ENCODE peak calls at places on chromosomes 13 and 19, in four cellular contexts. B is HEK293T, X is WTC11, P is HepG2. W is an unnamed sample.

GRCh38 chr19:8116437-8117293 is 32.7 kb downstream of the FBN3 start:
- DNase-seq in B (no peak), X (no peak), P (no peak), W (peak)

GRCh38 chr13:96481482-96481881 is 391.6 kb downstream of the HS6ST3 start:
- DNase-seq in B (no peak), X (no peak), P (no peak), W (no peak)

GRCh38 chr13:106536244-106537034 is 977 bp upstream of the EFNB2 start:
- DNase-seq in B (peak), X (peak), P (peak), W (peak)

GRCh38 chr19:610801-611505 is 21.3 kb downstream of the HCN2 start:
- DNase-seq in B (no peak), X (no peak), P (no peak), W (peak)

GRCh38 chr13:50420720-50421456 is 405.6 kb downstream of the KCNRG start:
- DNase-seq in B (no peak), X (no peak), P (no peak), W (no peak)

GRCh38 chr13:112651306-112651705 is 38.5 kb upstream of the ATP11A start:
- DNase-seq in B (no peak), X (no peak), P (no peak), W (no peak)

GRCh38 chr19:4732680-4733114 is 9.1 kb upstream of the DPP9 start:
- DNase-seq in B (peak), X (peak), P (peak), W (peak)

GRCh38 chr13:23898101-23898500 is 799 bp upstream of the C1QTNF9B start:
- DNase-seq in B (no peak), X (no peak), P (no peak), W (no peak)

GRCh38 chr13:85363504-85363903 is 435.7 kb downstream of the SLITRK6 start:
- DNase-seq in B (peak), X (no peak), P (no peak), W (no peak)

GRCh38 chr13:28239374-28239773 is 101.0 kb downstream of the PAN3 start:
- DNase-seq in B (no peak), X (no peak), P (no peak), W (no peak)

GRCh38 chr19:1825909-1826556 is 14.0 kb upstream of the ATP8B3 start:
- DNase-seq in B (peak), X (peak), P (peak), W (peak)

GRCh38 chr13:94764576-94765321 is 52.4 kb upstream of the SOX21 start:
- DNase-seq in B (no peak), X (no peak), P (no peak), W (no peak)

GRCh38 chr19:7668842-7669241 is at the start of gene RETN:
- DNase-seq in B (no peak), X (no peak), P (no peak), W (no peak)

GRCh38 chr13:44435142-44435982 is 61.7 kb downstream of the SERP2 start:
- DNase-seq in B (peak), X (peak), P (peak), W (peak)

GRCh38 chr13:49026851-49027250 is 51.1 kb downstream of the FNDC3A start:
- DNase-seq in B (no peak), X (no peak), P (no peak), W (no peak)

GRCh38 chr13:80337706-80338105 is 3.2 kb downstream of the SPRY2 start:
- DNase-seq in B (no peak), X (no peak), P (no peak), W (no peak)

GRCh38 chr13:80340643-80341097 is 256 bp downstream of the SPRY2 start:
- DNase-seq in B (no peak), X (no peak), P (peak), W (no peak)

GRCh38 chr13:80339578-80339840 is 1.4 kb downstream of the SPRY2 start:
- DNase-seq in B (peak), X (no peak), P (no peak), W (peak)

GRCh38 chr13:80339841-80340642 is 884 bp downstream of the SPRY2 start:
- DNase-seq in B (peak), X (peak), P (peak), W (peak)

DNA sequence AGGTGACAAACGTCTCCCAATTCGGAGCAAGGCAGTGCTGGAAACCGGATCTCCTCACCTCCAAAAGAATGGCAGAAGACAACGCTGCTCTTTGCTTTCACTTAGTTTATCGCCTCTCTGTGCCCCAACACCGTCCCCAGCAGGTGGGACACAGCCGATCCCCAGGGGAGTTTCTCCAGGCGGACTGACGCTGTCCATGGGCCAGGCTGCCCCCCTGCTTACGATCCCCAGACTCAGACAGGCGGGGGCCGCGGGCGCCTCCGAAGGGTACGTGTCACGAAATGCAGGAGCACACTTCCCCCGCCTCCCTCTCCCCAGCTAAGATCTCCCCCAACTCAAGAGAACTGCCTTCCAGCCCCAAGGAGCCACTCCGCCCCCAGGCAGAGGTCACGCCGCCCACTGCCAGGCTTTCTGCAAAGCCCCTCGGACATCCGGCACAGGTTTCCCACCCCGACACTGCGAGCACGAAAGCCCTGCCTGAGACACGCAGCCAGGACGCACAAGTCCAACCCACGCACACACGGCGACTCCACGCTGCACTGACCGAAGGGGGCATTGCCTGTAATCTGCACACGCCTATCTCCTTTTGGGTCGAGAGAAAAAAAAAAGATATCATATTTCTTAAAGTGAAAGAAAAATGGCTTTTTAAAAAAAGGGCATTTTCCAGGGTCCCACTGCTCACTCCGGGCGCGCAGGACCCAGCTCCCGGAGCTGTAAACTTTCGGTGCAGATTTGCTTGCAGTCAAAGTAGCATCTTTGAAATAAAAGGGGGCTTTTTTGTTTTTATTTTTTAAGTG is 1.9 kb downstream of the SPRY2 start:
- DNase-seq in B (peak), X (peak), P (peak), W (peak)
- TF ChIP-seq ELF4 in B (no peak), X (no peak), P (no peak), W (no peak)

GRCh38 chr13:27211771-27212364 is 39.5 kb upstream of the RPL21 start:
- DNase-seq in B (no peak), X (no peak), P (no peak), W (no peak)
- TF ChIP-seq ELF4 in B (no peak), X (no peak), P (no peak), W (no peak)

GRCh38 chr19:38675611-38676010 is 28.2 kb downstream of the ACTN4 start:
- DNase-seq in B (no peak), X (no peak), P (no peak), W (peak)

GRCh38 chr19:38674388-38675133 is 27.1 kb downstream of the ACTN4 start:
- DNase-seq in B (no peak), X (no peak), P (no peak), W (no peak)

GRCh38 chr19:38678217-38678890 is 30.9 kb downstream of the ACTN4 start:
- DNase-seq in B (no peak), X (no peak), P (no peak), W (no peak)

GRCh38 chr19:38676878-38677646 is 29.6 kb downstream of the ACTN4 start:
- DNase-seq in B (no peak), X (no peak), P (no peak), W (no peak)

DNA sequence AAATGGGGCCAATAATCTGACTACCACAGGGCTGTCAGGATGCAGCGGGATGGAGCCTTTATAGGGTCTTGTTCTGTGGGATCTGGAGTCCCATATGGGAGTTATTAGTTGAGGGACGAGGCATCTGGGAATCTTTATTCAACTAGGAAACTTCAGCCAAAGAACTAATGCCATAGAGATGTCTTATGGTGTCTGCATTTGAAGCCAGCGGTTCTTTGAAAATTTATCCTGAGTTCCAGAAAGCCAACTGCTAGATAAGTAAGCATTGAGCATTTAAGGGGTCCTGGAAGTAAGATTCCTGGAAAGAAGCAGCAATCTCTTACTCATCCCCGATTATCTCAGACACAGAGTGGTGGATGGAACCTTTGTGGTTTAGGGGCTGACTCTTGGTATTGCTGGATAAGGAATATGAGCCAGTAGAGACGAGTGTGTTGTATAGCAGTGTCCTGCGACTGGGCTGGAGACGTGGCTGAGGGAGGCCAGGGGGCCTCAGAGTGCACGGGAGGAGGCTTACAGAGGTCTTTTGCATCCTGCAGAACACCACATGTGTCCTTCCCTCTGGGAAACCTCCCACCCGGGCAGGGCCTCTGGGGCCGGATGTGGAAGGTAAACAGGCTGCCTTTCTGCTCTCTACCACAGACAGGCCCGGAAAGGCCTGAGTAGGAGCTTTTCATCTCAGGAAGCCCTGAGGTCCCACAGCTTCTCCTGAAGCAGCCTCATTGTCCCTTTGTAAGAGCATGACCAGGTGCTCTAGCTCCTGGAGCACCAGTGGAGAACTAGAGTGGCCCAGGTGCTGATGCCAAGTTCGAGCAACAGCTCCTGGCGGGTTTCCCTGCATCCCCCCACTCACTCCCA is 28.8 kb downstream of the ACTN4 start:
- DNase-seq in B (no peak), X (no peak), P (no peak), W (peak)
- TF ChIP-seq ELF4 in B (no peak), X (no peak), P (no peak), W (peak)

DNA sequence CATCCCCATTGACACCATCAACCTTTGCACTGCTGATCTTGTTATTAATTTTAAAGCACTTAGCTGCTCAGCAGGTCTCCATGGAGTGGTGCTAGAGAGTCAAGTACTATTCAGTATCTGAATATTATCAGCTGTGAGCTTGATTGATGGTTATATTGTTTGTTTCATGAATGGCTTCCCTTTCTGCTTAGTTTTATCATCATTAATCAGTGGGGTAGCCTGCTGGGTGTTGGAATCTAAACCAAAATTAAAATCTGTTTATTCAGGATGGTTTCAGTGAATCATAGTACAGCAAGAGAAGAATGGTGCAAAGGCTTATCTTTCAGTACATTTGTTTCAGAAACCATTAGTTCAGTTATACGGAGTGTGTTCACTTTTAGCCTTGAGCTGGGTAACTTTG is 42.5 kb upstream of the SCEL start:
- DNase-seq in B (peak), X (no peak), P (peak), W (no peak)
- TF ChIP-seq ELF4 in B (no peak), X (no peak), P (no peak), W (no peak)

GRCh38 chr13:39281539-39282150 is 243.4 kb downstream of the NHLRC3 start:
- DNase-seq in B (no peak), X (no peak), P (peak), W (no peak)

GRCh38 chr13:39283062-39283461 is 244.8 kb downstream of the NHLRC3 start:
- DNase-seq in B (no peak), X (no peak), P (no peak), W (no peak)

GRCh38 chr13:39282400-39282972 is 244.2 kb downstream of the NHLRC3 start:
- DNase-seq in B (no peak), X (no peak), P (no peak), W (no peak)

GRCh38 chr13:39274926-39275325 is 236.7 kb downstream of the NHLRC3 start:
- DNase-seq in B (no peak), X (no peak), P (no peak), W (no peak)

GRCh38 chr13:39279077-39279476 is 240.8 kb downstream of the NHLRC3 start:
- DNase-seq in B (no peak), X (no peak), P (no peak), W (no peak)
- TF ChIP-seq ELF4 in B (no peak), X (no peak), P (no peak), W (no peak)

GRCh38 chr13:102017248-102017647 is 384.6 kb downstream of the FGF14 start:
- DNase-seq in B (no peak), X (no peak), P (no peak), W (no peak)

GRCh38 chr13:102021777-102022176 is 380.1 kb downstream of the FGF14 start:
- DNase-seq in B (no peak), X (no peak), P (no peak), W (no peak)

GRCh38 chr13:102018716-102019115 is 383.1 kb downstream of the FGF14 start:
- DNase-seq in B (no peak), X (no peak), P (no peak), W (no peak)

DNA sequence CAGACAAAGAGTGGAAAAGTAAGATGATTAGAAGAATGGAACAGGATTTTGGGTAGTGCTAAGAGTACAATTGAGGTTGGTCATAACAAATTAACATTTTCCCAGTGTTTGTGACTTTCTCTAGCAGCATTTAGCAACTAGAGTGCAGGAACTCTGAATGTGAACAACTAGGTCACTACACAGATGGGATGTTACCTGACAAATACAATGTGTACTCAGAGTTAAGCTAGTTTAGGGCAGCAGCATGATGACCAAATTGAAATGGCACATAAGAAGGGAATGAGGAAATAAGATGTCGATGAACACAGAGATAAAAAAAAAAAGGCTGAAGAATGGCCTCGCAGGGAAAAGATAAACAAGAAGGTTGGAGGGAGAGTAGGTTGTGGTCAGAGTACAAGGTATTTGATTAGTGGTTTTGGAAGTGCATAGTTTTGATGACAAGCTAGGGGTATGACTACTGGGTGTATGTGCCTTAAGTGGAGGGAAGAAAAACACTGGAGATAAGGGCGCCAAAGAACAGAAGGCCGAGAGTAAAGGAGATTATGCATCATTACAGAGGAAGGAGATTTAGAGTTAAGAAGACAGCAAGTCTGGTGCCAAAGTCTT is 381.1 kb downstream of the FGF14 start:
- DNase-seq in B (no peak), X (no peak), P (no peak), W (no peak)
- TF ChIP-seq ELF4 in B (no peak), X (no peak), P (no peak), W (no peak)

DNA sequence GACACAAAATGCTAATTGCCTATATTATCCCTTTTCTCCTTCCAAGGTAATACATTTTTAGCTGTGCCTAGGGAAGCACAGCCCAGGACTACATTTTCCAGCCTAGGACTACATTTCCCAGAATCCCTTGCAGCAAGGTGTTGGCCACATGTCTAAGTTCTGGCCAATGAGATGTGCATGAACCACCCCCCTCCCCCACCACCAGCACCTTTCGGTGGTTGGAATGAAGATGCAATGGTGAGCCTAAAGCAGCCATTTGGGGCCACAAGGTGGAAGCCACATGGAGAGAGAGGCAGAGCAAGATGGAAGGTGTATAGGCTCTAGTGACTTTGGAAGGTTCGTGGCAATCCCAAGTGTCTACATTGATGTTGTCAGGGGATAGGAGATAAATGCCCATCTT is 16.2 kb downstream of the UNC13A start:
- DNase-seq in B (peak), X (peak), P (peak), W (peak)
- TF ChIP-seq ELF4 in B (no peak), X (no peak), P (no peak), W (no peak)

GRCh38 chr19:29201849-29202248 is 11.1 kb downstream of the UQCRFS1 start:
- DNase-seq in B (no peak), X (no peak), P (no peak), W (no peak)
- TF ChIP-seq ELF4 in B (no peak), X (no peak), P (no peak), W (no peak)